ENCODE peak calls at places on chromosomes 13 and 19, in eight cellular contexts. O is esophagus muscularis mucosa, H is breast epithelium, S is HCT116, J is transverse colon, F is vagina, W is HepG2, Z is H1. V is an unnamed sample.
A peak's percentile ranks its signal among the peaks of the same experiment; 100 is the strongest.

GRCh38 chr13:99353836-99354235 is 46.6 kb upstream of the GPR183 start:
- DNase-seq in O (peak; percentile 82), H (no peak), S (no peak), J (no peak), F (no peak), W (no peak), Z (peak; percentile 26), V (no peak)

GRCh38 chr19:15702590-15702930 is 25.3 kb upstream of the OR10H2 start:
- DNase-seq in O (peak; percentile 96), H (peak; percentile 65), S (peak; percentile 16), J (peak; percentile 89), F (no peak), W (peak; percentile 83), Z (no peak), V (no peak)

GRCh38 chr13:45548281-45548680 is 67.3 kb downstream of the ERICH6B start:
- DNase-seq in O (peak; percentile 55), H (no peak), S (no peak), J (no peak), F (no peak), W (no peak), Z (no peak), V (no peak)

GRCh38 chr19:45528744-45529453 is 21.6 kb downstream of the VASP start:
- DNase-seq in O (no peak), H (peak; percentile 58), S (no peak), J (peak; percentile 77), F (no peak), W (no peak), Z (peak; percentile 88), V (no peak)

GRCh38 chr19:16153582-16154336 is 10.3 kb downstream of the HSH2D start:
- DNase-seq in O (no peak), H (no peak), S (peak; percentile 36), J (no peak), F (no peak), W (no peak), Z (no peak), V (no peak)

GRCh38 chr19:28199323-28199722 is 1013.6 kb downstream of the UQCRFS1 start:
- DNase-seq in O (no peak), H (no peak), S (no peak), J (no peak), F (no peak), W (no peak), Z (no peak), V (no peak)

GRCh38 chr19:10295305-10295846 is 5.6 kb downstream of the ICAM5 start:
- DNase-seq in O (no peak), H (no peak), S (no peak), J (peak; percentile 74), F (peak; percentile 91), W (no peak), Z (peak; percentile 74), V (peak; percentile 87)

GRCh38 chr13:30354481-30355404 is 47.4 kb upstream of the KATNAL1 start:
- DNase-seq in O (no peak), H (no peak), S (no peak), J (no peak), F (no peak), W (peak; percentile 15), Z (no peak), V (no peak)

GRCh38 chr19:32373614-32374295 is 28.3 kb downstream of the ZNF507 start:
- DNase-seq in O (no peak), H (peak; percentile 63), S (peak; percentile 94), J (peak; percentile 42), F (no peak), W (peak; percentile 100), Z (no peak), V (no peak)

GRCh38 chr13:26377038-26377437 is 123.1 kb downstream of the CDK8 start:
- DNase-seq in O (no peak), H (no peak), S (peak; percentile 8), J (no peak), F (no peak), W (peak; percentile 28), Z (peak; percentile 59), V (no peak)

GRCh38 chr19:48900477-48901452 is 653 bp downstream of the NUCB1 start:
- DNase-seq in O (no peak), H (peak; percentile 32), S (no peak), J (no peak), F (no peak), W (peak; percentile 29), Z (no peak), V (no peak)

GRCh38 chr19:48897181-48897580 is 1.4 kb downstream of the TULP2 start:
- DNase-seq in O (no peak), H (no peak), S (no peak), J (no peak), F (no peak), W (no peak), Z (no peak), V (no peak)

GRCh38 chr19:48896191-48896720 is 2.3 kb downstream of the TULP2 start:
- DNase-seq in O (peak; percentile 93), H (no peak), S (no peak), J (peak; percentile 43), F (no peak), W (no peak), Z (peak; percentile 96), V (no peak)

GRCh38 chr19:48895226-48895625 is 3.3 kb downstream of the TULP2 start:
- DNase-seq in O (no peak), H (no peak), S (no peak), J (no peak), F (no peak), W (no peak), Z (no peak), V (no peak)

DNA sequence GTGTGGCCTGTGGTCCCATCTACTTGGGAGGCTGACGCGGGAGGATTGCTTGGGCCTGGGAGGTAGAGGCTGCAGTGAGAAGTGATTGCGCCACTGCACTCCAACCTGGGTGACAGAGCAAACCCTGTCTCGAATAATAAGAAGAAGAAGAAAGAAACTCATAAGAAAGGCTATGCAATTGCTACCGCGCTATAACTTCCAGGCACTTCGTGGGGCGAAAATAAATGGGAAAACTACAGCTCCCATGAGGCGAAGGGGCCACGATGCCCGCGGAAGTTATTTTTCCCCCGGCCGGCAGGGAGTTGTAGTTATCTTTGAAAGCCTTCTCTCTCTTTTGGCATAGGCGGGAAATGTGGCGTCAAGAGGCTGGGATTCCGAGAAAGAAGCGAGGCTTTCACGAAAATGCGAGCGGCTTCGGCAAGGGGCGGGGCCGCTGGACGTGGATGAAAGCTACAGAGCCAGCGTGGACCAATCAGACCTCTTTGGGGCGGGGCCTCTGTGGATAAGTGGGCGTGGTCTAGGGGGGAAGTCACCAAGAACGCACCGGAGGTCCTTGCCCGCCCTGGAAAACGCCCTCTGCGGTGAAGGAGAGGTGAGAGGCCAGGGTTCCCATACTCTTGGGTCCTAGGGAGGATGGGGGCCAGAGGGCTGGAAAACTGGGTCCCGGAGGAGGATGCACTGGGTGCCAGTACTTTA is at the start of gene NUCB1:
- DNase-seq in O (peak; percentile 100), H (peak; percentile 99), S (peak; percentile 96), J (peak; percentile 99), F (no peak), W (peak; percentile 97), Z (peak; percentile 99), V (peak; percentile 97)
- TF ChIP-seq POLR2A in O (peak; percentile 78), H (peak; percentile 17), S (no peak), J (peak; percentile 73), F (peak; percentile 46), W (peak; percentile 23), Z (no peak), V (no peak)

GRCh38 chr19:47240561-47240960 is 9.6 kb upstream of the BBC3 start:
- DNase-seq in O (no peak), H (no peak), S (no peak), J (no peak), F (no peak), W (no peak), Z (no peak), V (no peak)

GRCh38 chr19:47240996-47241918 is 10.3 kb upstream of the BBC3 start:
- DNase-seq in O (no peak), H (peak; percentile 79), S (peak; percentile 77), J (peak; percentile 83), F (no peak), W (peak; percentile 68), Z (peak; percentile 86), V (peak; percentile 61)

GRCh38 chr19:47241919-47242644 is 11.1 kb upstream of the BBC3 start:
- DNase-seq in O (no peak), H (no peak), S (no peak), J (no peak), F (no peak), W (no peak), Z (no peak), V (no peak)

GRCh38 chr19:47243364-47243775 is 12.4 kb upstream of the BBC3 start:
- DNase-seq in O (no peak), H (no peak), S (no peak), J (no peak), F (no peak), W (no peak), Z (peak; percentile 60), V (no peak)

DNA sequence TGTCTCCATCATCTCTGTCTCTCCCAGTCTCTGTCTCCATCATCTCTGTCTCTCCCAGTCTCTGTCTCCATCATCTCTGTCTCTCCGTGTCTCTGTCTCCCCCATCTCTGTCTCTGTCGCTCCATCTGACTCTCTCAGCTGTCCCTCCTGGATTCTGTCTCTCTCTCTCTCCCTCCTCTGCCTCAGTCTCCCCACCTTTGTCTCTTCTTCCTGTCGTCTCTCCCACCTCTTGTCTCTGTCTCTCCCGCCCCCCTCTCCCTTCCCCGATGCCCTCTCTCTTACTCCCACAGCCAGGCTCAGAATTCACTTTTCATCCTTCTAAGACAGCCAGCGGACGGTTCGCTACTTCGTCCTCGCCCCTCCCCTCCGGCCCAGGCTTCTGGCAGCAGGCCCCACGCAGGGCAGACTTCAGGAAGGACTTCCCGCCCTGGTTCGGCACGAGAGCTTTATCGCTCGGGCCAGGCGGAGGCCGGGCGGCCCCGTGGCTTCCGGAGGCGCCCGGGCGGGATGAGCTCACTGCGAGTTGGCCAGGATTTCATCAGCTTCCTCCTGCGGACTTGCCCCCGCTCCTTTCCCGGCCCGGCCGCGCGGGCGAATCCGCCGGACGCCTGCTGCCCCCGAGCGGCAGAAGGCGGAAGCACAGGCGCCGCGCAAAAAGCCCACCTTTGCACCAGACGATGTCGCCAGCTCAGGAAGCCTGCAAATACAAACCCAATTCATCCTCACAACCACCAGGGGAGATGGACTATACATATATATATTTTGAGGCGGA is 12.4 kb upstream of the CCDC9 start:
- DNase-seq in O (peak; percentile 97), H (peak; percentile 89), S (peak; percentile 85), J (peak; percentile 92), F (no peak), W (peak; percentile 92), Z (peak; percentile 99), V (peak; percentile 92)
- TF ChIP-seq POLR2AphosphoS5 in O (peak; percentile 93), H (peak; percentile 88), S (peak; percentile 52), J (peak; percentile 80), F (peak; percentile 96), W (no peak), Z (no peak), V (no peak)

DNA sequence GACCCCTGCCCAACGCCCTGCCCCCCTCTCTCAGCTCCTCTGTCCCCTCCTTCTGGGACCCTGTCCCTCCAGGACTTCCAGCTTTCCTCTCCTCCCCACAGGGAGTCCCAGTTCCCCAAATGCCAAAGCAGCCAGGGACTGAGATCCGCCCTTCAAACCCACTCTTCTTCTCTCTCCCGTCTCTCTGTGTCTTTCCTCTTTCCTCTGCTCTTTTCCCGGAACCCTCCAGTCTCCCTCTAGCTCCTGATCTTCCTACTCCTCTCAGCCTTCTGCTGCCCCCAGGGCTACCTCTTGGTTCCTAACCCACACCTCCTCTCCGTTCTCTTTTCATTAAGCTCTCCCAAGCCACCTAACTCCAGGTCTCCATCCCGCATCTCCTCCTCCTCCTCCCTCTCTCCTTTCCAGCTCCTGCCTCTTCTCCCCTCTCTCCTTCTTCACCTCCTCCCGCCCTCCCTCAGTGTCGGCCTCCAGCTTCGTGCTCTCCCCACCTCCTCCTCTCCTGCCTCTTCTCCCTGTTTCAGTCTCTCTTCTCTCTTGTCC is at the start of gene CA11:
- DNase-seq in O (no peak), H (no peak), S (no peak), J (no peak), F (no peak), W (no peak), Z (peak; percentile 74), V (no peak)
- TF ChIP-seq POLR2A in O (no peak), H (no peak), S (no peak), J (no peak), F (no peak), W (no peak), Z (no peak), V (no peak)

GRCh38 chr13:40221460-40222201 is 444.8 kb downstream of the FOXO1 start:
- DNase-seq in O (no peak), H (peak; percentile 58), S (no peak), J (peak; percentile 28), F (no peak), W (peak; percentile 41), Z (no peak), V (no peak)
- TF ChIP-seq POLR2AphosphoS5 in O (peak; percentile 89), H (peak; percentile 83), S (no peak), J (peak; percentile 78), F (peak; percentile 93), W (no peak), Z (no peak), V (no peak)